ENCODE peak calls at places on chromosomes 4 and X, in six cellular contexts. K is OCI-LY7, R is endothelial cell, E is mucosa of descending colon, U is uterus, I is dorsolateral prefrontal cortex. T is an unnamed sample.

GRCh38 chrX:50953832-50954231 is 43.3 kb downstream of the BMP15 start:
- DNase-seq in I (no peak), R (no peak), U (no peak), E (no peak), K (no peak), T (no peak)

GRCh38 chrX:2627272-2627867 is 63.7 kb upstream of the CD99 start:
- DNase-seq in R (no peak), K (peak), I (no peak), U (peak), E (no peak), T (peak)

GRCh38 chr4:137635108-137635507 is 102.8 kb upstream of the PCDH18 start:
- DNase-seq in E (no peak), U (no peak), I (no peak), R (no peak), K (no peak), T (no peak)

GRCh38 chr4:8013976-8014726 is 74.5 kb upstream of the AFAP1 start:
- DNase-seq in R (no peak), U (no peak), K (no peak), I (no peak), E (peak), T (no peak)

GRCh38 chrX:15436220-15436619 is 52.0 kb upstream of the VEGFD start:
- DNase-seq in E (no peak), U (no peak), I (no peak), R (no peak), K (no peak), T (no peak)

GRCh38 chr4:158313566-158313965 is 103.3 kb downstream of the TMEM144 start:
- DNase-seq in K (no peak), I (no peak), U (no peak), E (no peak), R (no peak), T (no peak)

GRCh38 chr4:22485751-22486150 is 30.1 kb downstream of the ADGRA3 start:
- DNase-seq in E (no peak), U (no peak), I (no peak), K (no peak), R (no peak), T (no peak)

GRCh38 chrX:37958493-37959211 is 47.7 kb upstream of the SYTL5 start:
- DNase-seq in K (no peak), R (no peak), E (no peak), U (no peak), I (no peak), T (no peak)

GRCh38 chr4:168562021-168562691 is 65.3 kb downstream of the PALLD start:
- DNase-seq in R (no peak), U (no peak), E (no peak), K (no peak), I (no peak), T (no peak)

GRCh38 chrX:84907324-84907946 is 96.2 kb upstream of the APOOL start:
- DNase-seq in E (no peak), U (no peak), I (no peak), R (no peak), K (peak), T (no peak)
- TF ChIP-seq CTCF in E (no peak), U (peak), I (peak), R (peak), K (peak), T (no peak)

DNA sequence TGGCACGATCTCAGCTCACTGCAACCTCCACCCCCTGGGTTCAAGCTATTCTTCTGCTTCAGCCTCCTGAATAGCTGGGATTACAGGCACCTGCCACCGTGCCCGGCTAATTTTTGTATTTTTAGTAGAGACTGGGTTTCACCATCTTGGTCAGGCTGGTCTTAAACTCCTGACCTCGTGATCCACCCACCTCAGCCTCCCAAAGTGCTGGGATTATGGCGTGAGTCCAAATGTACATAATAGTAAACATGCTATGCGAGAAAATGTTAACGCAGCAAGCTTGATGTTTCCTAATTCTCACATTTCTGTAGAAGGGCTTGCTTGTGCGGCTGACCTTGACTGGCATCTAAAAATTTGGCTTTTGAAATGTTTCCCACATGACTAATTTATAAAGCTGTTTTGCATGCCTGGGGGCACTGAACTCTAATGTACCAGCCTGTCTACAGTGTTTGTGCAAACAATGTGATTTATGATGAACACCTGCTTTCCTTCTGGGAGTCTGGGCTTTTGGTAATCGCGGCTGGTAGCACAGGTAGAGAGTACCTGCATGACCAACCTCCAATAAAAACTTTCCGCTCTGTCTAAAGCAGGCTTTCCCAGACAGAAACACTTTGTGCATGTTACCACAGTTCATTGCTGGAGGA is 216.8 kb downstream of the IL15 start:
- DNase-seq in K (no peak), R (no peak), E (no peak), I (no peak), U (no peak), T (no peak)
- TF ChIP-seq CTCF in K (no peak), R (no peak), E (no peak), I (no peak), U (no peak), T (no peak)

DNA sequence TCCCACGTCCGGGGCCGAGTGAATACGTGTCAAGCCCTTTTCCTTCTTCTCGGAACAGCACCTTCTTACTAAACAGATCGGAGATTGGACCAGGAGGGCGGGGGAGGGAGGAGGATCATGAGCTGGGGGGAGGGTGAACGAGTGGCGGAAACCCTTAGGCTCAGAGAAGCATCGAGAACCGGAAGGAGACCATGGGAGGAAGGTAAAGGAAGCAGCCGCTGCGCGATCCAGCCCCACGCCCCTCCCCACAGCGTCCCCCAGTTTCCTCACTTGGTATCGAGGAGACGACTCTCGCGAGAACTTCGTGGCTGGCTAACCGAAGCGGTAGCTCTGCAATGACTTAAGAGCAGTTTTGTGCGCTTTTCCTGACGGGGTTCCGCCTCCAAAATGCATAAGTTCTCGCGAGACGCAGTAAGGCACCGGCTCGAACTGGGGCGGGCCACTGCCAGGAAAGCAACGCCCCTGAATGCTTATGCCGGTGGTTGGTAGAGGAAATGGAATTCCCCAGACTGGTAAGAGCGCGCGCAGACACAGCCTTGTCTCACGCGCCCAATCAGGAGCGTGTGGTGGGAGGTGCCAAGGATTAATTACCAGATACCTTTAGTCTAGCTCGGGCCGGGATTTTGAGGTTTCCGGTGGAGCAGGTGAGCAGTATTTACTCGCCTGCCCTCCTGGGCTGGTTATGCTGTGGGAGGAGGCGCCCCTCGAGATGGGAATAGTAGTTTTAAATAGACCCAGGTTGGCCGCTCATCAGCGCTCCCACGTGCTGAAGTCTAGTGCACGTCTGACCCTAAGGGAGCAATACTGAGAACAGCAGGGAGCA is 534 bp upstream of the UBE2D3 start:
- DNase-seq in U (peak), E (peak), R (peak), I (peak), K (peak), T (peak)
- TF ChIP-seq CTCF in U (no peak), E (no peak), R (no peak), I (peak), K (peak), T (peak)

GRCh38 chrX:154813801-154814200 is 8.5 kb upstream of the MPP1 start:
- DNase-seq in I (no peak), K (no peak), E (no peak), R (no peak), U (no peak), T (no peak)
- TF ChIP-seq CTCF in I (no peak), K (no peak), E (no peak), R (no peak), U (no peak), T (no peak)

GRCh38 chrX:149508467-149508866 is 3.4 kb upstream of the IDS start:
- DNase-seq in R (no peak), U (no peak), K (no peak), I (no peak), E (no peak), T (no peak)

GRCh38 chrX:149512225-149512885 is 7.2 kb upstream of the IDS start:
- DNase-seq in K (peak), R (peak), I (peak), U (peak), E (no peak), T (peak)

GRCh38 chrX:149513713-149514427 is 8.8 kb upstream of the IDS start:
- DNase-seq in R (no peak), K (no peak), U (no peak), I (no peak), E (no peak), T (no peak)

GRCh38 chrX:149511081-149511480 is 6.0 kb upstream of the IDS start:
- DNase-seq in I (no peak), R (no peak), K (no peak), U (no peak), E (no peak), T (no peak)

DNA sequence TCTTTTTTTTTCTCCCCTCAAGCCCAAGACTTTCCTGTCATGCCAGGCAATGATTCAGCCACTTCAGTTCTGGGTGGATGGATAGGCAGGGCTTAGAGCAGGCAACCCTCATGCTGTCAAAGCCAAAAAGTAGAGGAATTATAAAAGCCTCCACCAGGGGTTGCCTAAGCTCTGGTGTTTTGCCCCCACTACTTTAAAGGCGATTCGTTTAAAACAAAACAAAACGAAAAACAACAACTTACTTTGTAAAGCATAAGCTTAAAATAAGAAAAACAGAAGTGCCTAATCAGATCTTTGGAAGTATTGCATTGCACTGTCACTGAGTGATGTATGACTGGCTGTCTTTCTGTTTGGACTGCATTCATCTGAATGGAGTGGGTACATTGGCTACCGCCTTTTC is 5.3 kb upstream of the IDS start:
- DNase-seq in U (no peak), E (no peak), K (no peak), R (no peak), I (no peak), T (no peak)
- TF ChIP-seq CTCF in U (no peak), E (no peak), K (peak), R (no peak), I (no peak), T (no peak)

GRCh38 chr4:79857811-79858210 is 215.2 kb downstream of the ANTXR2 start:
- DNase-seq in U (no peak), I (no peak), K (no peak), E (no peak), R (no peak), T (no peak)

GRCh38 chr4:79865253-79865652 is 207.8 kb downstream of the ANTXR2 start:
- DNase-seq in K (no peak), R (no peak), I (no peak), E (no peak), U (no peak), T (no peak)

GRCh38 chr4:79864470-79865190 is 208.4 kb downstream of the ANTXR2 start:
- DNase-seq in R (no peak), U (no peak), I (no peak), E (no peak), K (no peak), T (no peak)

GRCh38 chr4:79863333-79863732 is 209.7 kb downstream of the ANTXR2 start:
- DNase-seq in U (no peak), R (no peak), K (no peak), E (no peak), I (no peak), T (no peak)

GRCh38 chr4:79862842-79863241 is 210.2 kb downstream of the ANTXR2 start:
- DNase-seq in K (no peak), I (no peak), U (no peak), E (no peak), R (no peak), T (no peak)
- TF ChIP-seq CTCF in K (no peak), I (no peak), U (no peak), E (no peak), R (no peak), T (no peak)

DNA sequence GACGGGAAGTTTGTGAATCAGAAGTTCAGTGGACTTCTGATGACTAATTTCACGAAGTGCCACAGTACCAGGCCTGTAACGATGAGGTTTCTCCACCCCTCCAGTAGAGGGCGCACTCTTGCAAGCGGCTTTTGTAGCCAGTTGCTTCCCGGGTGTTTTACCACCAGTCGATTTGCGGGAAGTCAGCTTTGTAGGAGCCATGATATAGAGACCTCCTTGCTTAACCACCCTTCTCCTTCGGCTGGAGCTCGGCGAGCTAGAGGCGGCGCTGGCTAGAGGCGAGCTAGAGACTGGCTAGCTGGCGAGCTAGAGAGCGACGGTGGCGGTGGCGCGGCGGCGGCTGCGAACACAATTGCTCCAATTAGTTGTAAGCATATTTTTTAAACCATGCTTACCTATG is 72.0 kb downstream of the IL1RAPL1 start:
- DNase-seq in E (no peak), K (peak), I (no peak), U (no peak), R (peak), T (no peak)
- TF ChIP-seq CTCF in E (no peak), K (peak), I (no peak), U (no peak), R (peak), T (no peak)